ENCODE peak calls at places on chromosome 2, in six cellular contexts. S is breast epithelium, O is sigmoid colon, D is hepatocyte, F is ascending aorta, G is adrenal gland. N is an unnamed sample.

GRCh38 chr2:189222440-189222839 is 42.9 kb upstream of the COL5A2 start:
- DNase-seq in S (no peak), O (peak), D (peak), F (peak), G (no peak), N (no peak)

GRCh38 chr2:222193328-222194008 is 105.3 kb downstream of the PAX3 start:
- DNase-seq in S (no peak), O (no peak), D (peak), F (no peak), G (no peak), N (no peak)

GRCh38 chr2:158484892-158485556 is 28.3 kb downstream of the PKP4 start:
- DNase-seq in S (no peak), O (no peak), D (no peak), F (no peak), G (no peak), N (no peak)

GRCh38 chr2:80154231-80154915 is 150.2 kb downstream of the LRRTM1 start:
- DNase-seq in S (no peak), O (no peak), D (no peak), F (no peak), G (no peak), N (no peak)

GRCh38 chr2:9813312-9814128 is 29.8 kb upstream of the TAF1B start:
- DNase-seq in S (peak), O (peak), D (peak), F (peak), G (peak), N (peak)

GRCh38 chr2:115580784-115581183 is 1138.3 kb downstream of the DPP10 start:
- DNase-seq in S (no peak), O (no peak), D (no peak), F (no peak), G (no peak), N (no peak)

GRCh38 chr2:152228215-152228614 is 52.7 kb upstream of the STAM2 start:
- DNase-seq in S (no peak), O (no peak), D (no peak), F (no peak), G (no peak), N (no peak)

GRCh38 chr2:133326651-133327397 is 241.4 kb downstream of the NCKAP5 start:
- DNase-seq in S (no peak), O (no peak), D (no peak), F (no peak), G (no peak), N (no peak)

GRCh38 chr2:8574196-8575010 is 107.5 kb upstream of the ID2 start:
- DNase-seq in S (no peak), O (peak), D (peak), F (peak), G (peak), N (peak)

GRCh38 chr2:121999273-121999672 is 243.8 kb downstream of the TSN start:
- DNase-seq in S (no peak), O (no peak), D (peak), F (no peak), G (no peak), N (no peak)

GRCh38 chr2:100408941-100409340 is 8.5 kb downstream of the CHST10 start:
- DNase-seq in S (no peak), O (no peak), D (no peak), F (no peak), G (no peak), N (no peak)

GRCh38 chr2:232959139-232959538 is 53.9 kb downstream of the NGEF start:
- DNase-seq in S (no peak), O (no peak), D (no peak), F (no peak), G (no peak), N (no peak)

GRCh38 chr2:219437690-219438089 is 3.0 kb downstream of the SPEG start:
- DNase-seq in S (no peak), O (peak), D (no peak), F (no peak), G (no peak), N (no peak)

GRCh38 chr2:98369710-98370239 is 23.5 kb downstream of the CNGA3 start:
- DNase-seq in S (no peak), O (no peak), D (no peak), F (no peak), G (no peak), N (no peak)

GRCh38 chr2:112881217-112882000 is 29.6 kb upstream of the IL37 start:
- DNase-seq in S (no peak), O (no peak), D (no peak), F (no peak), G (peak), N (no peak)

GRCh38 chr2:64742678-64743077 is 89.0 kb upstream of the SERTAD2 start:
- DNase-seq in S (no peak), O (no peak), D (no peak), F (no peak), G (no peak), N (no peak)

GRCh38 chr2:15034246-15034645 is 401.7 kb downstream of the LRATD1 start:
- DNase-seq in S (no peak), O (no peak), D (no peak), F (no peak), G (no peak), N (no peak)

GRCh38 chr2:172101008-172101706 is 1.5 kb downstream of the DLX2 start:
- DNase-seq in S (no peak), O (no peak), D (no peak), F (no peak), G (no peak), N (no peak)

GRCh38 chr2:128444816-128445532 is 126.3 kb upstream of the HS6ST1 start:
- DNase-seq in S (no peak), O (no peak), D (no peak), F (peak), G (peak), N (no peak)

GRCh38 chr2:29117636-29118303 is 2.6 kb downstream of the CLIP4 start:
- DNase-seq in S (no peak), O (no peak), D (peak), F (no peak), G (no peak), N (no peak)

GRCh38 chr2:69372767-69373166 is 14.3 kb downstream of the GFPT1 start:
- DNase-seq in S (no peak), O (no peak), D (no peak), F (no peak), G (no peak), N (no peak)

GRCh38 chr2:120825370-120826259 is 89.9 kb downstream of the GLI2 start:
- DNase-seq in S (no peak), O (peak), D (peak), F (no peak), G (peak), N (peak)

GRCh38 chr2:150555957-150556356 is 68.5 kb upstream of the RND3 start:
- DNase-seq in S (no peak), O (no peak), D (no peak), F (no peak), G (no peak), N (no peak)

GRCh38 chr2:96954490-96954846 is 31.9 kb downstream of the FAM178B start:
- DNase-seq in S (no peak), O (no peak), D (no peak), F (no peak), G (no peak), N (no peak)

GRCh38 chr2:156537147-156537546 is 101.0 kb downstream of the GPD2 start:
- DNase-seq in S (no peak), O (no peak), D (no peak), F (no peak), G (no peak), N (no peak)
- TF ChIP-seq CTCF in S (no peak), O (no peak), D (no peak), F (no peak), G (no peak), N (no peak)

GRCh38 chr2:39730685-39731302 is 48.3 kb downstream of the THUMPD2 start:
- DNase-seq in S (no peak), O (no peak), D (peak), F (no peak), G (no peak), N (no peak)
- TF ChIP-seq CTCF in S (no peak), O (peak), D (peak), F (peak), G (peak), N (peak)

DNA sequence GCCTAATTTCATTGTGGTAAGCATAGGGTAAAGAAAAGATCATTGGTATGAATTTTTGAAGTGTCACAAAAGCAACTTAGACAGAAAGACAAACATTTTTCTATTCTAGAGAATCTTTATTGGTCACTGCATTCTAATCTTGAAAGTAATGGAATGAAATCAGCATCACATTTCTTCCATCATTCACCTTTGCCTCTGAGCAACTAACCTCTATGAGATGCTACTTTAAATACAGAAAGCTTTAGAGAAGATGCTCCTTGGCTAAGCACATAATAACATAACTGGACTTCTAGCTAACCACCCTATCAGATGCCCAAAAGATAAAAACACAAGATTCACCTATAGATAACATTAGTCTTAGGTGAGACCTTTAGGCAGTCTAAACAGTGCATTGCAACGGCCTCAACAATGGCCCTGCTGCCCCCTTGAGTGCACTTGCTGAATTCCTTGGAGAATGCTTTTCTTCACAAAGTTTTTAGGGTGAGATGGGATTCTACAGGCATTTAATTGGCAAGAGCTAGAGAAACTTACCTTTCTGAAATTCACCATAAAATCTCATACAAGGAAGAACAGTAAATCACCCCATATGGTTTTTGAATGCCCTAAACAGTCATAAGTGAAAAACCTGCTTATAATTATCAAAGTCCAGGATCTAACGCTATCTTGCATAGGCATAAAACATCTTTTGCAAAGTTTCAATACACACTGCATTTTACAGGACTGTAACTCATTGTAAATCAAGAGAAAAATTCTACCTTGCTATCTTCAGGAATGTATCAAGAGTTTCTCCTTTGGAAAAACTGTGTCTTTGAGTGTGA is 791.3 kb upstream of the CHAC2 start:
- DNase-seq in S (no peak), O (no peak), D (peak), F (no peak), G (no peak), N (no peak)
- TF ChIP-seq CTCF in S (no peak), O (no peak), D (peak), F (peak), G (peak), N (peak)

GRCh38 chr2:240622631-240623235 is 2.5 kb upstream of the GPR35 start:
- DNase-seq in S (peak), O (peak), D (no peak), F (peak), G (no peak), N (peak)
- TF ChIP-seq CTCF in S (no peak), O (no peak), D (no peak), F (no peak), G (no peak), N (no peak)

GRCh38 chr2:24075915-24076848 is at the start of gene SF3B6:
- DNase-seq in S (peak), O (peak), D (peak), F (peak), G (peak), N (peak)
- TF ChIP-seq CTCF in S (no peak), O (no peak), D (no peak), F (no peak), G (no peak), N (peak)

GRCh38 chr2:223989860-223990237 is 32.6 kb downstream of the MRPL44 start:
- DNase-seq in S (no peak), O (no peak), D (no peak), F (no peak), G (no peak), N (no peak)

GRCh38 chr2:223993634-223994232 is 36.5 kb downstream of the MRPL44 start:
- DNase-seq in S (no peak), O (peak), D (peak), F (peak), G (peak), N (no peak)

GRCh38 chr2:223994562-223995162 is 37.4 kb downstream of the MRPL44 start:
- DNase-seq in S (no peak), O (no peak), D (no peak), F (no peak), G (no peak), N (no peak)

GRCh38 chr2:223991611-223992010 is 34.3 kb downstream of the MRPL44 start:
- DNase-seq in S (no peak), O (no peak), D (no peak), F (no peak), G (no peak), N (no peak)

GRCh38 chr2:223989206-223989859 is 32.1 kb downstream of the MRPL44 start:
- DNase-seq in S (no peak), O (no peak), D (no peak), F (no peak), G (no peak), N (no peak)
- TF ChIP-seq CTCF in S (no peak), O (no peak), D (no peak), F (no peak), G (no peak), N (no peak)

GRCh38 chr2:58131191-58132011 is 84.8 kb downstream of the VRK2 start:
- DNase-seq in S (no peak), O (no peak), D (peak), F (no peak), G (peak), N (no peak)
- TF ChIP-seq CTCF in S (no peak), O (no peak), D (peak), F (peak), G (peak), N (peak)